ENCODE peak calls at places on chromosome 12, in seven cellular contexts. One of them, this sample, is unnamed.

GRCh38 chr12:127241056-127241830 is 1025.7 kb upstream of the TMEM132C start:
- DNase-seq in WTC11: no peak
- DNase-seq in tibial artery: peak; percentile 74
- DNase-seq in WERI-Rb-1: no peak
- DNase-seq in AG04450: no peak
- DNase-seq in mammary epithelial cell: peak; percentile 90
- DNase-seq in Peyer's patch: no peak
- DNase-seq in this sample: no peak

GRCh38 chr12:76270657-76271358 is 77.4 kb downstream of the BBS10 start:
- DNase-seq in WTC11: no peak
- DNase-seq in mammary epithelial cell: no peak
- DNase-seq in AG04450: no peak
- DNase-seq in WERI-Rb-1: no peak
- DNase-seq in Peyer's patch: no peak
- DNase-seq in tibial artery: no peak
- DNase-seq in this sample: no peak

GRCh38 chr12:31736472-31736871 is 7.7 kb upstream of the AMN1 start:
- DNase-seq in WTC11: no peak
- DNase-seq in mammary epithelial cell: peak; percentile 91
- DNase-seq in WERI-Rb-1: no peak
- DNase-seq in Peyer's patch: no peak
- DNase-seq in AG04450: no peak
- DNase-seq in tibial artery: no peak
- DNase-seq in this sample: no peak

GRCh38 chr12:47422656-47423055 is 283.2 kb downstream of the RPAP3 start:
- DNase-seq in WERI-Rb-1: no peak
- DNase-seq in WTC11: no peak
- DNase-seq in mammary epithelial cell: no peak
- DNase-seq in AG04450: no peak
- DNase-seq in Peyer's patch: no peak
- DNase-seq in tibial artery: no peak
- DNase-seq in this sample: no peak

GRCh38 chr12:57771271-57771872 is 533 bp downstream of the METTL1 start:
- DNase-seq in Peyer's patch: peak; percentile 93
- DNase-seq in mammary epithelial cell: peak; percentile 47
- DNase-seq in WTC11: peak; percentile 93
- DNase-seq in tibial artery: peak; percentile 88
- DNase-seq in WERI-Rb-1: peak; percentile 94
- DNase-seq in AG04450: peak; percentile 67
- DNase-seq in this sample: peak; percentile 88

GRCh38 chr12:132399092-132400010 is 70.0 kb upstream of the GALNT9 start:
- DNase-seq in mammary epithelial cell: no peak
- DNase-seq in AG04450: no peak
- DNase-seq in WERI-Rb-1: peak; percentile 4
- DNase-seq in Peyer's patch: peak; percentile 34
- DNase-seq in tibial artery: peak; percentile 13
- DNase-seq in WTC11: no peak
- DNase-seq in this sample: no peak

GRCh38 chr12:32106517-32107366 is at the start of gene BICD1:
- DNase-seq in AG04450: peak; percentile 74
- DNase-seq in Peyer's patch: peak; percentile 92
- DNase-seq in mammary epithelial cell: peak; percentile 89
- DNase-seq in WTC11: peak; percentile 88
- DNase-seq in WERI-Rb-1: peak; percentile 93
- DNase-seq in tibial artery: peak; percentile 90
- DNase-seq in this sample: peak; percentile 88

GRCh38 chr12:68349921-68350606 is 17.9 kb upstream of the MDM1 start:
- DNase-seq in AG04450: no peak
- DNase-seq in WERI-Rb-1: no peak
- DNase-seq in tibial artery: no peak
- DNase-seq in WTC11: no peak
- DNase-seq in mammary epithelial cell: no peak
- DNase-seq in Peyer's patch: no peak
- DNase-seq in this sample: no peak

GRCh38 chr12:75720807-75721206 is 209.4 kb upstream of the KRR1 start:
- DNase-seq in AG04450: no peak
- DNase-seq in WERI-Rb-1: no peak
- DNase-seq in WTC11: peak; percentile 35
- DNase-seq in Peyer's patch: no peak
- DNase-seq in tibial artery: no peak
- DNase-seq in mammary epithelial cell: peak; percentile 93
- DNase-seq in this sample: peak; percentile 11

GRCh38 chr12:62802321-62802720 is 132.6 kb downstream of the PPM1H start:
- DNase-seq in Peyer's patch: no peak
- DNase-seq in mammary epithelial cell: peak; percentile 11
- DNase-seq in WTC11: no peak
- DNase-seq in WERI-Rb-1: no peak
- DNase-seq in AG04450: no peak
- DNase-seq in tibial artery: no peak
- DNase-seq in this sample: no peak

GRCh38 chr12:75995691-75996090 is 35.9 kb downstream of the PHLDA1 start:
- DNase-seq in Peyer's patch: no peak
- DNase-seq in tibial artery: no peak
- DNase-seq in WTC11: no peak
- DNase-seq in AG04450: no peak
- DNase-seq in WERI-Rb-1: no peak
- DNase-seq in mammary epithelial cell: no peak
- DNase-seq in this sample: no peak

GRCh38 chr12:7090222-7090998 is 1.8 kb downstream of the C1R start:
- DNase-seq in WERI-Rb-1: no peak
- DNase-seq in tibial artery: no peak
- DNase-seq in AG04450: no peak
- DNase-seq in WTC11: peak; percentile 51
- DNase-seq in mammary epithelial cell: peak; percentile 23
- DNase-seq in Peyer's patch: no peak
- DNase-seq in this sample: no peak

GRCh38 chr12:6925239-6925542 is 2.6 kb upstream of the ATN1 start:
- DNase-seq in mammary epithelial cell: no peak
- DNase-seq in Peyer's patch: no peak
- DNase-seq in AG04450: no peak
- DNase-seq in WERI-Rb-1: no peak
- DNase-seq in tibial artery: no peak
- DNase-seq in WTC11: peak; percentile 18
- DNase-seq in this sample: no peak

GRCh38 chr12:127811988-127812387 is 455.0 kb upstream of the TMEM132C start:
- DNase-seq in WERI-Rb-1: no peak
- DNase-seq in mammary epithelial cell: no peak
- DNase-seq in AG04450: no peak
- DNase-seq in tibial artery: no peak
- DNase-seq in Peyer's patch: no peak
- DNase-seq in WTC11: no peak
- DNase-seq in this sample: peak; percentile 58

GRCh38 chr12:56271031-56271430 is 4.3 kb downstream of the COQ10A start:
- DNase-seq in Peyer's patch: no peak
- DNase-seq in WERI-Rb-1: no peak
- DNase-seq in mammary epithelial cell: peak; percentile 16
- DNase-seq in tibial artery: no peak
- DNase-seq in AG04450: no peak
- DNase-seq in WTC11: no peak
- DNase-seq in this sample: no peak

GRCh38 chr12:818733-819132 is 66.4 kb downstream of the WNK1 start:
- DNase-seq in WTC11: no peak
- DNase-seq in tibial artery: no peak
- DNase-seq in AG04450: no peak
- DNase-seq in Peyer's patch: no peak
- DNase-seq in mammary epithelial cell: no peak
- DNase-seq in WERI-Rb-1: no peak
- DNase-seq in this sample: no peak
- TF ChIP-seq CTCF in WTC11: no peak
- TF ChIP-seq CTCF in tibial artery: peak; percentile 30
- TF ChIP-seq CTCF in AG04450: no peak
- TF ChIP-seq CTCF in Peyer's patch: no peak
- TF ChIP-seq CTCF in mammary epithelial cell: peak; percentile 15
- TF ChIP-seq CTCF in WERI-Rb-1: no peak
- TF ChIP-seq CTCF in this sample: no peak

DNA sequence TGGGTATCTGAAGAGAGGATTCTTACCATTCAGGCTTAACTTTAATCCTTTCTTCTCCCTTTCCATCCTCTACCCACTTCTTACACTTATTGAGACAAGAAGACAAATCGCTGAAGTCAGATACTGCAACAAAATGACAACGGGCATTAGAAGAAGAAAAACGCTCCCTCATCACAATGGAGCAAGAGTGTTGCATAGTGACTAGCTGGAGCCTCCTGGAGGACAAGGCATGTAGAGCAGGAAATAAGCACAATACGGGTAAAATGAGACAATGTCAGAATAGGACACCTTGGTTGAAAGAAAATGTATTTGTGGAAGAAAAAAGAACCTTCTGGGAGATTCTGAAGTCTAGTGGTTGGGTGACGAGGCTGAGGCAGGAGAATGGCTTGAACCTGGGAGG is 501.0 kb downstream of the RERGL start:
- DNase-seq in AG04450: no peak
- DNase-seq in mammary epithelial cell: peak; percentile 13
- DNase-seq in WTC11: peak; percentile 24
- DNase-seq in WERI-Rb-1: peak; percentile 27
- DNase-seq in tibial artery: no peak
- DNase-seq in Peyer's patch: no peak
- DNase-seq in this sample: peak; percentile 6
- TF ChIP-seq CTCF in AG04450: no peak
- TF ChIP-seq CTCF in mammary epithelial cell: peak; percentile 84
- TF ChIP-seq CTCF in WTC11: peak; percentile 39
- TF ChIP-seq CTCF in WERI-Rb-1: peak; percentile 55
- TF ChIP-seq CTCF in tibial artery: no peak
- TF ChIP-seq CTCF in Peyer's patch: no peak
- TF ChIP-seq CTCF in this sample: peak; percentile 40

DNA sequence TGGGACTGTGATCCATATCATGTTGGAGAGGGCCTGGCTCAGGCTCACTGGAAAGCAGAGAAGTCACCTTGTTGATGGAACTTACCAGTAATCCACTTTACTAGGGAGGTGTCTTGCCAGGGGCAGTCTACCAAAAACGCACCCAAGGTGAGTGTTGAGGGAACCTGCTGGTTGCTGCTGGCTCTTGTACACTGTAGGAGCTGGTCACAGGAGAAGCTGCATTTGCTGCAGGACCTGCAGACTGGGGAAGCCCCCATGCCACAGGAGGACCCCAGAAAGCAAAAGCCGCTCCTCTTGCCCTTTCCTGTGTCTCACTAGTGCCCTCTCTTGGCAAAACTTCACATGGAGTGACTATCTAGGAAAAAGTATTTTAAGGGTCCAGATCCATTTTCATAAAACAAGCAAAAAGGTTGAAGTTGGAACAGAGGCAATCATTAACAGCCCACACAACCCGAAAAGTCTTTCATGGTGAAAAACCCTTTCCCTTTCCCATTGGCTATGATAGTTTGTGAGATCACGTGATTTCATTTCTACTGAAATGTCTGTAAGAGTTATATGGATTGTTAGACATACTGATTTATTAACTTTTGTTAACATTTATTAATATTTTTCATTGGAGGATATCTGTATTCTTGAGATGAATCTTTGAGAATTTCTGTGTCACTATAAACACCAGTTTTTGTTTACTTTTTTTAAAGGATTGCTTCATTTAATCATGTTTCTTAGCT is 59.2 kb downstream of the RASSF8 start:
- DNase-seq in tibial artery: no peak
- DNase-seq in mammary epithelial cell: peak; percentile 26
- DNase-seq in AG04450: no peak
- DNase-seq in Peyer's patch: no peak
- DNase-seq in WTC11: peak; percentile 41
- DNase-seq in WERI-Rb-1: peak; percentile 37
- DNase-seq in this sample: peak; percentile 34
- TF ChIP-seq CTCF in tibial artery: peak; percentile 31
- TF ChIP-seq CTCF in mammary epithelial cell: peak; percentile 68
- TF ChIP-seq CTCF in AG04450: peak; percentile 54
- TF ChIP-seq CTCF in Peyer's patch: no peak
- TF ChIP-seq CTCF in WTC11: peak; percentile 44
- TF ChIP-seq CTCF in WERI-Rb-1: peak; percentile 61
- TF ChIP-seq CTCF in this sample: peak; percentile 54

GRCh38 chr12:115632323-115632722 is 645.2 kb downstream of the MED13L start:
- DNase-seq in AG04450: no peak
- DNase-seq in mammary epithelial cell: peak; percentile 8
- DNase-seq in tibial artery: no peak
- DNase-seq in WTC11: no peak
- DNase-seq in WERI-Rb-1: no peak
- DNase-seq in Peyer's patch: no peak
- DNase-seq in this sample: no peak

GRCh38 chr12:115626210-115626609 is 651.3 kb downstream of the MED13L start:
- DNase-seq in AG04450: no peak
- DNase-seq in mammary epithelial cell: no peak
- DNase-seq in tibial artery: no peak
- DNase-seq in WTC11: no peak
- DNase-seq in Peyer's patch: no peak
- DNase-seq in WERI-Rb-1: no peak
- DNase-seq in this sample: no peak

GRCh38 chr12:115630133-115630532 is 647.4 kb downstream of the MED13L start:
- DNase-seq in mammary epithelial cell: no peak
- DNase-seq in tibial artery: no peak
- DNase-seq in WTC11: no peak
- DNase-seq in WERI-Rb-1: no peak
- DNase-seq in Peyer's patch: no peak
- DNase-seq in AG04450: no peak
- DNase-seq in this sample: no peak
- TF ChIP-seq CTCF in mammary epithelial cell: no peak
- TF ChIP-seq CTCF in tibial artery: no peak
- TF ChIP-seq CTCF in WTC11: no peak
- TF ChIP-seq CTCF in WERI-Rb-1: no peak
- TF ChIP-seq CTCF in Peyer's patch: no peak
- TF ChIP-seq CTCF in AG04450: no peak
- TF ChIP-seq CTCF in this sample: no peak

GRCh38 chr12:8948711-8949524 is 527 bp downstream of the M6PR start:
- DNase-seq in Peyer's patch: peak; percentile 49
- DNase-seq in WERI-Rb-1: peak; percentile 21
- DNase-seq in AG04450: no peak
- DNase-seq in mammary epithelial cell: peak; percentile 35
- DNase-seq in WTC11: no peak
- DNase-seq in tibial artery: no peak
- DNase-seq in this sample: peak; percentile 5
- TF ChIP-seq CTCF in Peyer's patch: no peak
- TF ChIP-seq CTCF in WERI-Rb-1: no peak
- TF ChIP-seq CTCF in AG04450: no peak
- TF ChIP-seq CTCF in mammary epithelial cell: no peak
- TF ChIP-seq CTCF in WTC11: no peak
- TF ChIP-seq CTCF in tibial artery: no peak
- TF ChIP-seq CTCF in this sample: no peak

GRCh38 chr12:120584343-120585149 is 3.3 kb upstream of the POP5 start:
- DNase-seq in mammary epithelial cell: peak; percentile 18
- DNase-seq in WTC11: peak; percentile 71
- DNase-seq in WERI-Rb-1: peak; percentile 43
- DNase-seq in AG04450: no peak
- DNase-seq in Peyer's patch: peak; percentile 84
- DNase-seq in tibial artery: peak; percentile 41
- DNase-seq in this sample: peak; percentile 67
- TF ChIP-seq CTCF in mammary epithelial cell: peak; percentile 52
- TF ChIP-seq CTCF in WTC11: no peak
- TF ChIP-seq CTCF in WERI-Rb-1: peak; percentile 26
- TF ChIP-seq CTCF in AG04450: peak; percentile 36
- TF ChIP-seq CTCF in Peyer's patch: peak; percentile 58
- TF ChIP-seq CTCF in tibial artery: peak; percentile 28
- TF ChIP-seq CTCF in this sample: peak; percentile 21

GRCh38 chr12:19181666-19182426 is 52.3 kb downstream of the PLEKHA5 start:
- DNase-seq in Peyer's patch: no peak
- DNase-seq in AG04450: no peak
- DNase-seq in WERI-Rb-1: no peak
- DNase-seq in tibial artery: no peak
- DNase-seq in WTC11: no peak
- DNase-seq in mammary epithelial cell: no peak
- DNase-seq in this sample: no peak
- TF ChIP-seq CTCF in Peyer's patch: no peak
- TF ChIP-seq CTCF in AG04450: peak; percentile 27
- TF ChIP-seq CTCF in WERI-Rb-1: no peak
- TF ChIP-seq CTCF in tibial artery: no peak
- TF ChIP-seq CTCF in WTC11: no peak
- TF ChIP-seq CTCF in mammary epithelial cell: peak; percentile 17
- TF ChIP-seq CTCF in this sample: no peak

This sample was measured in nephron progenitor cell.